ENCODE peak calls at places on chromosomes 4 and X, in six cellular contexts. One of them, this sample, is unnamed.

GRCh38 chr4:76624271-76624681 is 189.2 kb downstream of the SHROOM3 start:
- DNase-seq in epithelial cell of esophagus: peak
- DNase-seq in activated B cell treated with CpG ODN at 0.5 μM for 24 hours: no peak
- DNase-seq in transverse colon: no peak
- DNase-seq in GM23338: peak
- DNase-seq in astrocyte of the spinal cord: peak
- DNase-seq in this sample: no peak

GRCh38 chr4:72451349-72451748 is 117.7 kb downstream of the ADAMTS3 start:
- DNase-seq in epithelial cell of esophagus: no peak
- DNase-seq in activated B cell treated with CpG ODN at 0.5 μM for 24 hours: no peak
- DNase-seq in transverse colon: no peak
- DNase-seq in GM23338: no peak
- DNase-seq in astrocyte of the spinal cord: no peak
- DNase-seq in this sample: no peak

GRCh38 chrX:43552166-43552565 is 103.9 kb upstream of the MAOA start:
- DNase-seq in epithelial cell of esophagus: peak
- DNase-seq in activated B cell treated with CpG ODN at 0.5 μM for 24 hours: no peak
- DNase-seq in transverse colon: peak
- DNase-seq in GM23338: no peak
- DNase-seq in astrocyte of the spinal cord: no peak
- DNase-seq in this sample: no peak

GRCh38 chrX:15524417-15524816 is 23.8 kb downstream of the BMX start:
- DNase-seq in epithelial cell of esophagus: no peak
- DNase-seq in activated B cell treated with CpG ODN at 0.5 μM for 24 hours: no peak
- DNase-seq in transverse colon: no peak
- DNase-seq in GM23338: no peak
- DNase-seq in astrocyte of the spinal cord: peak
- DNase-seq in this sample: no peak

GRCh38 chrX:7147431-7147977 is at the start of gene STS:
- DNase-seq in epithelial cell of esophagus: peak
- DNase-seq in activated B cell treated with CpG ODN at 0.5 μM for 24 hours: no peak
- DNase-seq in transverse colon: peak
- DNase-seq in GM23338: peak
- DNase-seq in astrocyte of the spinal cord: peak
- DNase-seq in this sample: peak

GRCh38 chrX:135000516-135000915 is 9.7 kb downstream of the SMIM10 start:
- DNase-seq in epithelial cell of esophagus: no peak
- DNase-seq in activated B cell treated with CpG ODN at 0.5 μM for 24 hours: no peak
- DNase-seq in transverse colon: no peak
- DNase-seq in GM23338: no peak
- DNase-seq in astrocyte of the spinal cord: no peak
- DNase-seq in this sample: no peak

GRCh38 chr4:186757696-186758330 is 34.2 kb upstream of the FAT1 start:
- DNase-seq in epithelial cell of esophagus: no peak
- DNase-seq in activated B cell treated with CpG ODN at 0.5 μM for 24 hours: no peak
- DNase-seq in transverse colon: no peak
- DNase-seq in GM23338: no peak
- DNase-seq in astrocyte of the spinal cord: no peak
- DNase-seq in this sample: no peak

GRCh38 chrX:11722304-11722703 is 35.7 kb upstream of the MSL3 start:
- DNase-seq in epithelial cell of esophagus: no peak
- DNase-seq in activated B cell treated with CpG ODN at 0.5 μM for 24 hours: no peak
- DNase-seq in transverse colon: no peak
- DNase-seq in GM23338: no peak
- DNase-seq in astrocyte of the spinal cord: no peak
- DNase-seq in this sample: no peak

GRCh38 chr4:152369903-152370296 is 166.0 kb downstream of the FBXW7 start:
- DNase-seq in epithelial cell of esophagus: no peak
- DNase-seq in activated B cell treated with CpG ODN at 0.5 μM for 24 hours: no peak
- DNase-seq in transverse colon: no peak
- DNase-seq in GM23338: no peak
- DNase-seq in astrocyte of the spinal cord: peak
- DNase-seq in this sample: no peak

GRCh38 chr4:70992354-70992753 is 1.1 kb upstream of the DCK start:
- DNase-seq in epithelial cell of esophagus: peak
- DNase-seq in activated B cell treated with CpG ODN at 0.5 μM for 24 hours: no peak
- DNase-seq in transverse colon: peak
- DNase-seq in GM23338: peak
- DNase-seq in astrocyte of the spinal cord: no peak
- DNase-seq in this sample: no peak

GRCh38 chr4:89681219-89681618 is 155.7 kb downstream of the SNCA start:
- DNase-seq in epithelial cell of esophagus: peak
- DNase-seq in activated B cell treated with CpG ODN at 0.5 μM for 24 hours: no peak
- DNase-seq in transverse colon: no peak
- DNase-seq in GM23338: peak
- DNase-seq in astrocyte of the spinal cord: no peak
- DNase-seq in this sample: peak

GRCh38 chrX:69133561-69134542 is 31.4 kb downstream of the PJA1 start:
- DNase-seq in epithelial cell of esophagus: peak
- DNase-seq in activated B cell treated with CpG ODN at 0.5 μM for 24 hours: no peak
- DNase-seq in transverse colon: no peak
- DNase-seq in GM23338: peak
- DNase-seq in astrocyte of the spinal cord: peak
- DNase-seq in this sample: no peak

GRCh38 chr4:48891028-48891619 is 15.4 kb downstream of the OCIAD2 start:
- DNase-seq in epithelial cell of esophagus: no peak
- DNase-seq in activated B cell treated with CpG ODN at 0.5 μM for 24 hours: no peak
- DNase-seq in transverse colon: no peak
- DNase-seq in GM23338: no peak
- DNase-seq in astrocyte of the spinal cord: no peak
- DNase-seq in this sample: no peak

GRCh38 chr4:186726440-186727148 is 2.9 kb upstream of the FAT1 start:
- DNase-seq in epithelial cell of esophagus: peak
- DNase-seq in activated B cell treated with CpG ODN at 0.5 μM for 24 hours: no peak
- DNase-seq in transverse colon: peak
- DNase-seq in GM23338: peak
- DNase-seq in astrocyte of the spinal cord: peak
- DNase-seq in this sample: peak

GRCh38 chr4:38430841-38431240 is 233.2 kb upstream of the KLF3 start:
- DNase-seq in epithelial cell of esophagus: peak
- DNase-seq in activated B cell treated with CpG ODN at 0.5 μM for 24 hours: no peak
- DNase-seq in transverse colon: no peak
- DNase-seq in GM23338: no peak
- DNase-seq in astrocyte of the spinal cord: no peak
- DNase-seq in this sample: no peak

GRCh38 chr4:106816501-106816900 is 219.6 kb downstream of the DKK2 start:
- DNase-seq in epithelial cell of esophagus: peak
- DNase-seq in activated B cell treated with CpG ODN at 0.5 μM for 24 hours: no peak
- DNase-seq in transverse colon: no peak
- DNase-seq in GM23338: peak
- DNase-seq in astrocyte of the spinal cord: peak
- DNase-seq in this sample: no peak
- TF ChIP-seq CTCF in epithelial cell of esophagus: no peak
- TF ChIP-seq CTCF in activated B cell treated with CpG ODN at 0.5 μM for 24 hours: no peak
- TF ChIP-seq CTCF in transverse colon: no peak
- TF ChIP-seq CTCF in GM23338: no peak
- TF ChIP-seq CTCF in astrocyte of the spinal cord: no peak
- TF ChIP-seq CTCF in this sample: no peak

DNA sequence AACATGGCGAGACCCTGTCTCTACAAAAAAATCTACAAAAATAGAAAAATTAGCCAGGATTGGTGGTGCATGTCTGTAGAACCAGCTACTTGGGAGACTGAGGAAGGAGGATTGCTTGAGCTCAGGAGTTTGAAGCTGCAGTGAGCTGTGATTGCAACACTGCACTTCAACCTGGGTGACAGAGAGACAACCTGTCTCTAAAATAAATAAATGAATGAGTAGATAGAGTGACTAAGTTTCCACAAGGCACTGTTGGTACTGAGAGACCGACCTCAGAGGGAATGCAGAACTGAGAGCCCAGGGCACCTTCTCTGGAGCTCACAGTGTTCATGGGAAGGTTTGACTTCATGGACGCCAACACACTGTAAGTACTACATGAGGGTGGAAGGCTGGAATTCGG is 26.7 kb upstream of the ARSD start:
- DNase-seq in epithelial cell of esophagus: peak
- DNase-seq in activated B cell treated with CpG ODN at 0.5 μM for 24 hours: no peak
- DNase-seq in transverse colon: no peak
- DNase-seq in GM23338: no peak
- DNase-seq in astrocyte of the spinal cord: no peak
- DNase-seq in this sample: no peak
- TF ChIP-seq CTCF in epithelial cell of esophagus: no peak
- TF ChIP-seq CTCF in activated B cell treated with CpG ODN at 0.5 μM for 24 hours: no peak
- TF ChIP-seq CTCF in transverse colon: no peak
- TF ChIP-seq CTCF in GM23338: no peak
- TF ChIP-seq CTCF in astrocyte of the spinal cord: no peak
- TF ChIP-seq CTCF in this sample: no peak

GRCh38 chr4:157804986-157805385 is 367.8 kb downstream of the GASK1B start:
- DNase-seq in epithelial cell of esophagus: peak
- DNase-seq in activated B cell treated with CpG ODN at 0.5 μM for 24 hours: no peak
- DNase-seq in transverse colon: no peak
- DNase-seq in GM23338: peak
- DNase-seq in astrocyte of the spinal cord: peak
- DNase-seq in this sample: no peak
- TF ChIP-seq CTCF in epithelial cell of esophagus: peak
- TF ChIP-seq CTCF in activated B cell treated with CpG ODN at 0.5 μM for 24 hours: no peak
- TF ChIP-seq CTCF in transverse colon: peak
- TF ChIP-seq CTCF in GM23338: peak
- TF ChIP-seq CTCF in astrocyte of the spinal cord: peak
- TF ChIP-seq CTCF in this sample: peak

GRCh38 chr4:159191989-159192388 is 89.1 kb downstream of the RAPGEF2 start:
- DNase-seq in epithelial cell of esophagus: peak
- DNase-seq in activated B cell treated with CpG ODN at 0.5 μM for 24 hours: no peak
- DNase-seq in transverse colon: no peak
- DNase-seq in GM23338: peak
- DNase-seq in astrocyte of the spinal cord: peak
- DNase-seq in this sample: no peak
- TF ChIP-seq CTCF in epithelial cell of esophagus: peak
- TF ChIP-seq CTCF in activated B cell treated with CpG ODN at 0.5 μM for 24 hours: no peak
- TF ChIP-seq CTCF in transverse colon: peak
- TF ChIP-seq CTCF in GM23338: peak
- TF ChIP-seq CTCF in astrocyte of the spinal cord: peak
- TF ChIP-seq CTCF in this sample: peak

GRCh38 chr4:6509587-6509986 is 37.2 kb upstream of the PPP2R2C start:
- DNase-seq in epithelial cell of esophagus: no peak
- DNase-seq in activated B cell treated with CpG ODN at 0.5 μM for 24 hours: no peak
- DNase-seq in transverse colon: no peak
- DNase-seq in GM23338: no peak
- DNase-seq in astrocyte of the spinal cord: no peak
- DNase-seq in this sample: peak
- TF ChIP-seq CTCF in epithelial cell of esophagus: no peak
- TF ChIP-seq CTCF in activated B cell treated with CpG ODN at 0.5 μM for 24 hours: no peak
- TF ChIP-seq CTCF in transverse colon: no peak
- TF ChIP-seq CTCF in GM23338: no peak
- TF ChIP-seq CTCF in astrocyte of the spinal cord: no peak
- TF ChIP-seq CTCF in this sample: no peak

GRCh38 chr4:121307441-121308327 is 73.1 kb downstream of the QRFPR start:
- DNase-seq in epithelial cell of esophagus: peak
- DNase-seq in activated B cell treated with CpG ODN at 0.5 μM for 24 hours: no peak
- DNase-seq in transverse colon: peak
- DNase-seq in GM23338: peak
- DNase-seq in astrocyte of the spinal cord: peak
- DNase-seq in this sample: no peak
- TF ChIP-seq CTCF in epithelial cell of esophagus: peak
- TF ChIP-seq CTCF in activated B cell treated with CpG ODN at 0.5 μM for 24 hours: no peak
- TF ChIP-seq CTCF in transverse colon: peak
- TF ChIP-seq CTCF in GM23338: peak
- TF ChIP-seq CTCF in astrocyte of the spinal cord: peak
- TF ChIP-seq CTCF in this sample: peak

This sample was measured in type B pancreatic cell.